ENCODE peak calls at places on chromosomes 16 and 17, in nine cellular contexts. O is AG09309, X is nephron progenitor cell, S is AG09319, E is transverse colon, U is AG04449, R is body of pancreas, M is AG04450, C is Peyer's patch. J is an unnamed sample.

GRCh38 chr17:66548158-66548557 is 245.7 kb downstream of the PRKCA start:
- DNase-seq in O (no peak), X (no peak), S (no peak), E (no peak), U (no peak), R (no peak), M (no peak), C (no peak), J (no peak)

GRCh38 chr16:57284206-57284951 is at the start of gene PLLP:
- DNase-seq in O (no peak), X (peak), S (no peak), E (peak), U (no peak), R (peak), M (no peak), C (peak), J (peak)

GRCh38 chr17:7220593-7221280 is 999 bp downstream of the ACADVL start:
- DNase-seq in O (no peak), X (no peak), S (no peak), E (peak), U (no peak), R (peak), M (no peak), C (peak), J (no peak)

GRCh38 chr17:65975878-65976277 is 216.1 kb downstream of the CEP112 start:
- DNase-seq in O (no peak), X (peak), S (no peak), E (no peak), U (no peak), R (no peak), M (no peak), C (no peak), J (no peak)

GRCh38 chr17:35684046-35684802 is 47.2 kb upstream of the RASL10B start:
- DNase-seq in O (peak), X (no peak), S (no peak), E (no peak), U (peak), R (no peak), M (peak), C (no peak), J (no peak)

GRCh38 chr16:19223235-19223847 is 55.3 kb downstream of the SYT17 start:
- DNase-seq in O (no peak), X (peak), S (no peak), E (peak), U (no peak), R (no peak), M (no peak), C (peak), J (no peak)

GRCh38 chr17:20189322-20189721 is 180.2 kb downstream of the SPECC1 start:
- DNase-seq in O (no peak), X (no peak), S (no peak), E (no peak), U (no peak), R (no peak), M (no peak), C (no peak), J (no peak)

GRCh38 chr16:72191551-72191950 is 19.6 kb upstream of the PMFBP1 start:
- DNase-seq in O (no peak), X (no peak), S (no peak), E (no peak), U (no peak), R (no peak), M (no peak), C (no peak), J (no peak)

GRCh38 chr17:34365340-34365739 is 2.3 kb upstream of the CCL1 start:
- DNase-seq in O (no peak), X (no peak), S (no peak), E (no peak), U (no peak), R (no peak), M (no peak), C (no peak), J (no peak)

GRCh38 chr16:70250748-70251650 is 741 bp downstream of the EXOSC6 start:
- DNase-seq in O (no peak), X (peak), S (no peak), E (peak), U (no peak), R (peak), M (no peak), C (peak), J (no peak)

GRCh38 chr16:61362583-61362982 is 673.7 kb downstream of the CDH8 start:
- DNase-seq in O (no peak), X (no peak), S (no peak), E (no peak), U (no peak), R (no peak), M (no peak), C (no peak), J (no peak)

GRCh38 chr17:42459983-42460300 is 1.3 kb downstream of the ATP6V0A1 start:
- DNase-seq in O (no peak), X (peak), S (peak), E (no peak), U (no peak), R (no peak), M (no peak), C (no peak), J (no peak)

GRCh38 chr16:15853021-15853420 is 3.8 kb downstream of the MYH11 start:
- DNase-seq in O (no peak), X (no peak), S (no peak), E (no peak), U (no peak), R (no peak), M (no peak), C (no peak), J (no peak)

GRCh38 chr17:74767111-74767516 is 9.0 kb downstream of the NAT9 start:
- DNase-seq in O (no peak), X (no peak), S (no peak), E (no peak), U (no peak), R (peak), M (no peak), C (no peak), J (no peak)

GRCh38 chr17:77696151-77696719 is 262.3 kb upstream of the TNRC6C start:
- DNase-seq in O (no peak), X (peak), S (no peak), E (no peak), U (no peak), R (no peak), M (no peak), C (no peak), J (no peak)

DNA sequence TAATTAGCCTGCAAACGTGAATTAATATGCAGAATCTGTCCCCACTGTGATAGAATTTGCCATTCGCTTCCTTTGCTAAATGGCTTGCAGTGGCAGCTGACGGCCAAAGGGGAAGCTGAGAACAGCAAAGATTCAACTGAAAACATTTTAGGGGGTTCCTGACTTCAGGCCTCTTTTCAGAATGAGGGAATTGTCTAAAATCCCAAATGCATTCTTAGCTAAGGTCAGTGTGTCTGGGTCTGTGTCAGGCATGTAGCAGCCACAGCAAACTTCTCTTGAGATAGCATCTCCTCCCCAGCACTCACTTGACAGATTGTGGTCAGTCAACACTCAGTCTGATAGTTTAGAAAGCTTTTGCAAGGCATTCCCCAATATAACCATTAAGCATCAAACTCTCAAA is 701.1 kb downstream of the WWOX start:
- DNase-seq in O (no peak), X (no peak), S (no peak), E (no peak), U (no peak), R (no peak), M (no peak), C (no peak), J (no peak)
- TF ChIP-seq CTCF in O (no peak), X (no peak), S (no peak), E (no peak), U (no peak), R (no peak), M (no peak), C (no peak), J (no peak)

GRCh38 chr16:11050954-11051353 is 106.6 kb downstream of the CLEC16A start:
- DNase-seq in O (no peak), X (no peak), S (no peak), E (no peak), U (no peak), R (no peak), M (no peak), C (no peak), J (no peak)
- TF ChIP-seq CTCF in O (no peak), X (no peak), S (no peak), E (no peak), U (no peak), R (no peak), M (no peak), C (no peak), J (no peak)

GRCh38 chr17:44610331-44610730 is 45.9 kb upstream of the MEIOC start:
- DNase-seq in O (no peak), X (peak), S (no peak), E (no peak), U (no peak), R (no peak), M (no peak), C (no peak), J (no peak)
- TF ChIP-seq CTCF in O (no peak), X (no peak), S (no peak), E (no peak), U (no peak), R (no peak), M (no peak), C (no peak), J (no peak)

GRCh38 chr17:15029469-15029868 is 235.7 kb downstream of the PMP22 start:
- DNase-seq in O (no peak), X (no peak), S (no peak), E (no peak), U (no peak), R (no peak), M (no peak), C (no peak), J (no peak)
- TF ChIP-seq CTCF in O (no peak), X (no peak), S (no peak), E (no peak), U (no peak), R (no peak), M (no peak), C (no peak), J (no peak)

GRCh38 chr16:30395155-30395991 is at the start of gene ZNF48:
- DNase-seq in O (no peak), X (peak), S (no peak), E (peak), U (peak), R (peak), M (peak), C (peak), J (peak)
- TF ChIP-seq CTCF in O (peak), X (peak), S (peak), E (peak), U (peak), R (peak), M (peak), C (peak), J (peak)

GRCh38 chr17:80753946-80754345 is 209.3 kb downstream of the RPTOR start:
- DNase-seq in O (no peak), X (no peak), S (no peak), E (no peak), U (no peak), R (no peak), M (no peak), C (no peak), J (no peak)
- TF ChIP-seq CTCF in O (no peak), X (no peak), S (no peak), E (no peak), U (no peak), R (no peak), M (no peak), C (no peak), J (no peak)